ENCODE peak calls at places on chromosomes 1 and 21, in five cellular contexts. One of them, this sample, is unnamed.

GRCh38 chr1:45329445-45329844 is 2.8 kb downstream of the HPDL start:
- DNase-seq in ACHN: no peak
- DNase-seq in NCI-H1105: no peak
- DNase-seq in upper lobe of right lung: no peak
- DNase-seq in NCI-H1436: no peak
- DNase-seq in this sample: no peak

GRCh38 chr21:14321042-14321441 is 61.9 kb downstream of the HSPA13 start:
- DNase-seq in ACHN: peak; percentile 4
- DNase-seq in NCI-H1105: no peak
- DNase-seq in upper lobe of right lung: no peak
- DNase-seq in NCI-H1436: no peak
- DNase-seq in this sample: no peak

GRCh38 chr1:34763142-34763781 is 3.7 kb downstream of the GJB4 start:
- DNase-seq in ACHN: peak; percentile 62
- DNase-seq in NCI-H1105: no peak
- DNase-seq in upper lobe of right lung: no peak
- DNase-seq in NCI-H1436: no peak
- DNase-seq in this sample: no peak

GRCh38 chr21:15247613-15248012 is 182.8 kb upstream of the NRIP1 start:
- DNase-seq in ACHN: no peak
- DNase-seq in NCI-H1105: no peak
- DNase-seq in upper lobe of right lung: no peak
- DNase-seq in NCI-H1436: no peak
- DNase-seq in this sample: no peak

GRCh38 chr1:194184974-194185373 is 998.6 kb upstream of the B3GALT2 start:
- DNase-seq in ACHN: no peak
- DNase-seq in NCI-H1105: no peak
- DNase-seq in upper lobe of right lung: no peak
- DNase-seq in NCI-H1436: no peak
- DNase-seq in this sample: no peak

GRCh38 chr1:6165027-6165426 is 15.1 kb downstream of the CHD5 start:
- DNase-seq in ACHN: no peak
- DNase-seq in NCI-H1105: no peak
- DNase-seq in upper lobe of right lung: no peak
- DNase-seq in NCI-H1436: no peak
- DNase-seq in this sample: no peak

GRCh38 chr1:64112281-64112680 is 91.1 kb upstream of the UBE2U start:
- DNase-seq in ACHN: peak; percentile 70
- DNase-seq in NCI-H1105: no peak
- DNase-seq in upper lobe of right lung: no peak
- DNase-seq in NCI-H1436: no peak
- DNase-seq in this sample: no peak

GRCh38 chr21:44533891-44534627 is 5.9 kb downstream of the KRTAP10-1 start:
- DNase-seq in ACHN: no peak
- DNase-seq in NCI-H1105: no peak
- DNase-seq in upper lobe of right lung: peak; percentile 53
- DNase-seq in NCI-H1436: no peak
- DNase-seq in this sample: peak; percentile 27

GRCh38 chr1:212526111-212526491 is 82.5 kb upstream of the ATF3 start:
- DNase-seq in ACHN: no peak
- DNase-seq in NCI-H1105: no peak
- DNase-seq in upper lobe of right lung: no peak
- DNase-seq in NCI-H1436: no peak
- DNase-seq in this sample: no peak

GRCh38 chr1:241611063-241611462 is 29.1 kb downstream of the CHML start:
- DNase-seq in ACHN: peak; percentile 83
- DNase-seq in NCI-H1105: no peak
- DNase-seq in upper lobe of right lung: no peak
- DNase-seq in NCI-H1436: peak; percentile 68
- DNase-seq in this sample: no peak

GRCh38 chr1:170200665-170201397 is 55.1 kb downstream of the NTMT2 start:
- DNase-seq in ACHN: no peak
- DNase-seq in NCI-H1105: no peak
- DNase-seq in upper lobe of right lung: no peak
- DNase-seq in NCI-H1436: no peak
- DNase-seq in this sample: no peak

GRCh38 chr1:230000439-230001184 is 66.4 kb upstream of the GALNT2 start:
- DNase-seq in ACHN: no peak
- DNase-seq in NCI-H1105: no peak
- DNase-seq in upper lobe of right lung: no peak
- DNase-seq in NCI-H1436: no peak
- DNase-seq in this sample: no peak

GRCh38 chr1:111990878-111991760 is 1.7 kb upstream of the KCND3 start:
- DNase-seq in ACHN: peak; percentile 25
- DNase-seq in NCI-H1105: peak; percentile 85
- DNase-seq in upper lobe of right lung: peak; percentile 88
- DNase-seq in NCI-H1436: peak; percentile 80
- DNase-seq in this sample: no peak

GRCh38 chr1:115179397-115179835 is 90.1 kb upstream of the TSPAN2 start:
- DNase-seq in ACHN: peak; percentile 98
- DNase-seq in NCI-H1105: no peak
- DNase-seq in upper lobe of right lung: no peak
- DNase-seq in NCI-H1436: no peak
- DNase-seq in this sample: no peak

GRCh38 chr21:31599563-31599962 is 59.9 kb upstream of the SOD1 start:
- DNase-seq in ACHN: no peak
- DNase-seq in NCI-H1105: no peak
- DNase-seq in upper lobe of right lung: no peak
- DNase-seq in NCI-H1436: no peak
- DNase-seq in this sample: no peak

GRCh38 chr1:20466231-20466630 is 19.8 kb downstream of the CAMK2N1 start:
- DNase-seq in ACHN: no peak
- DNase-seq in NCI-H1105: no peak
- DNase-seq in upper lobe of right lung: no peak
- DNase-seq in NCI-H1436: no peak
- DNase-seq in this sample: no peak

GRCh38 chr1:2554621-2555387 is 1.4 kb upstream of the TNFRSF14 start:
- DNase-seq in ACHN: peak; percentile 32
- DNase-seq in NCI-H1105: no peak
- DNase-seq in upper lobe of right lung: no peak
- DNase-seq in NCI-H1436: no peak
- DNase-seq in this sample: no peak

GRCh38 chr1:116538527-116538926 is 32.3 kb downstream of the CD58 start:
- DNase-seq in ACHN: peak; percentile 45
- DNase-seq in NCI-H1105: no peak
- DNase-seq in upper lobe of right lung: no peak
- DNase-seq in NCI-H1436: no peak
- DNase-seq in this sample: no peak

GRCh38 chr1:107250169-107250568 is 109.3 kb downstream of the NTNG1 start:
- DNase-seq in ACHN: no peak
- DNase-seq in NCI-H1105: peak; percentile 21
- DNase-seq in upper lobe of right lung: no peak
- DNase-seq in NCI-H1436: no peak
- DNase-seq in this sample: no peak

GRCh38 chr1:226737819-226738420 is 1.2 kb downstream of the ITPKB start:
- DNase-seq in ACHN: no peak
- DNase-seq in NCI-H1105: no peak
- DNase-seq in upper lobe of right lung: peak; percentile 82
- DNase-seq in NCI-H1436: no peak
- DNase-seq in this sample: no peak

GRCh38 chr1:225460737-225461532 is 33.1 kb upstream of the LBR start:
- DNase-seq in ACHN: peak; percentile 30
- DNase-seq in NCI-H1105: no peak
- DNase-seq in upper lobe of right lung: no peak
- DNase-seq in NCI-H1436: no peak
- DNase-seq in this sample: no peak

GRCh38 chr21:37552496-37553399 is 186.2 kb downstream of the DYRK1A start:
- DNase-seq in ACHN: no peak
- DNase-seq in NCI-H1105: no peak
- DNase-seq in upper lobe of right lung: no peak
- DNase-seq in NCI-H1436: no peak
- DNase-seq in this sample: no peak

GRCh38 chr1:172960019-172960418 is 90.7 kb downstream of the TNFSF18 start:
- DNase-seq in ACHN: no peak
- DNase-seq in NCI-H1105: no peak
- DNase-seq in upper lobe of right lung: no peak
- DNase-seq in NCI-H1436: no peak
- DNase-seq in this sample: no peak

GRCh38 chr1:194039578-194039977 is 853.2 kb upstream of the B3GALT2 start:
- DNase-seq in ACHN: no peak
- DNase-seq in NCI-H1105: no peak
- DNase-seq in upper lobe of right lung: no peak
- DNase-seq in NCI-H1436: no peak
- DNase-seq in this sample: no peak

GRCh38 chr1:64898107-64898861 is 68.1 kb downstream of the JAK1 start:
- DNase-seq in ACHN: peak; percentile 96
- DNase-seq in NCI-H1105: no peak
- DNase-seq in upper lobe of right lung: peak; percentile 70
- DNase-seq in NCI-H1436: no peak
- DNase-seq in this sample: no peak

GRCh38 chr1:172359531-172359991 is 60.9 kb upstream of the C1orf105 start:
- DNase-seq in ACHN: peak; percentile 27
- DNase-seq in NCI-H1105: no peak
- DNase-seq in upper lobe of right lung: no peak
- DNase-seq in NCI-H1436: no peak
- DNase-seq in this sample: no peak

GRCh38 chr1:51542158-51542953 is 23.3 kb upstream of the EPS15 start:
- DNase-seq in ACHN: no peak
- DNase-seq in NCI-H1105: no peak
- DNase-seq in upper lobe of right lung: no peak
- DNase-seq in NCI-H1436: no peak
- DNase-seq in this sample: no peak

GRCh38 chr1:43632135-43632670 is 17.7 kb upstream of the KDM4A start:
- DNase-seq in ACHN: no peak
- DNase-seq in NCI-H1105: no peak
- DNase-seq in upper lobe of right lung: peak; percentile 39
- DNase-seq in NCI-H1436: no peak
- DNase-seq in this sample: no peak

GRCh38 chr1:185368913-185369491 is 52.0 kb upstream of the IVNS1ABP start:
- DNase-seq in ACHN: no peak
- DNase-seq in NCI-H1105: no peak
- DNase-seq in upper lobe of right lung: no peak
- DNase-seq in NCI-H1436: no peak
- DNase-seq in this sample: no peak

GRCh38 chr1:3462356-3463012 is 8.0 kb downstream of the ARHGEF16 start:
- DNase-seq in ACHN: no peak
- DNase-seq in NCI-H1105: no peak
- DNase-seq in upper lobe of right lung: no peak
- DNase-seq in NCI-H1436: no peak
- DNase-seq in this sample: no peak

GRCh38 chr1:231423648-231424047 is 1.6 kb upstream of the EGLN1 start:
- DNase-seq in ACHN: no peak
- DNase-seq in NCI-H1105: peak; percentile 3
- DNase-seq in upper lobe of right lung: no peak
- DNase-seq in NCI-H1436: peak; percentile 23
- DNase-seq in this sample: no peak

GRCh38 chr1:172254521-172255222 is 165.8 kb upstream of the C1orf105 start:
- DNase-seq in ACHN: peak; percentile 88
- DNase-seq in NCI-H1105: no peak
- DNase-seq in upper lobe of right lung: no peak
- DNase-seq in NCI-H1436: no peak
- DNase-seq in this sample: no peak

GRCh38 chr1:11746795-11747487 is 11.0 kb downstream of the AGTRAP start:
- DNase-seq in ACHN: no peak
- DNase-seq in NCI-H1105: no peak
- DNase-seq in upper lobe of right lung: no peak
- DNase-seq in NCI-H1436: no peak
- DNase-seq in this sample: no peak

GRCh38 chr1:212514782-212515181 is 82.1 kb downstream of the NENF start:
- DNase-seq in ACHN: no peak
- DNase-seq in NCI-H1105: no peak
- DNase-seq in upper lobe of right lung: no peak
- DNase-seq in NCI-H1436: no peak
- DNase-seq in this sample: no peak

GRCh38 chr1:32798679-32799416 is 18.3 kb downstream of the YARS1 start:
- DNase-seq in ACHN: no peak
- DNase-seq in NCI-H1105: no peak
- DNase-seq in upper lobe of right lung: no peak
- DNase-seq in NCI-H1436: no peak
- DNase-seq in this sample: no peak

GRCh38 chr1:44505210-44505993 is 100.3 kb downstream of the RNF220 start:
- DNase-seq in ACHN: no peak
- DNase-seq in NCI-H1105: no peak
- DNase-seq in upper lobe of right lung: no peak
- DNase-seq in NCI-H1436: no peak
- DNase-seq in this sample: no peak

GRCh38 chr1:7473223-7474142 is 297.6 kb upstream of the VAMP3 start:
- DNase-seq in ACHN: no peak
- DNase-seq in NCI-H1105: no peak
- DNase-seq in upper lobe of right lung: peak; percentile 78
- DNase-seq in NCI-H1436: no peak
- DNase-seq in this sample: no peak